ENCODE peak calls at places on chromosomes 2 and 18, in six cellular contexts. One of them, this sample, is unnamed.

GRCh38 chr2:40330086-40330485 is 121.8 kb downstream of the SLC8A1 start:
- DNase-seq in IMR-90: no peak
- DNase-seq in mammary epithelial cell: no peak
- DNase-seq in A549: no peak
- DNase-seq in astrocyte: no peak
- DNase-seq in GM12865: no peak
- DNase-seq in this sample: no peak

GRCh38 chr2:63983986-63984605 is 35.1 kb downstream of the VPS54 start:
- DNase-seq in IMR-90: peak
- DNase-seq in mammary epithelial cell: peak
- DNase-seq in A549: no peak
- DNase-seq in astrocyte: peak
- DNase-seq in GM12865: no peak
- DNase-seq in this sample: no peak

GRCh38 chr18:23208600-23208999 is 73.3 kb downstream of the CABLES1 start:
- DNase-seq in IMR-90: no peak
- DNase-seq in mammary epithelial cell: no peak
- DNase-seq in A549: no peak
- DNase-seq in astrocyte: no peak
- DNase-seq in GM12865: no peak
- DNase-seq in this sample: no peak

GRCh38 chr2:221189431-221189830 is 382.7 kb downstream of the EPHA4 start:
- DNase-seq in IMR-90: no peak
- DNase-seq in mammary epithelial cell: no peak
- DNase-seq in A549: no peak
- DNase-seq in astrocyte: no peak
- DNase-seq in GM12865: no peak
- DNase-seq in this sample: no peak

GRCh38 chr2:114968748-114969400 is 526.4 kb downstream of the DPP10 start:
- DNase-seq in IMR-90: no peak
- DNase-seq in mammary epithelial cell: no peak
- DNase-seq in A549: no peak
- DNase-seq in astrocyte: no peak
- DNase-seq in GM12865: no peak
- DNase-seq in this sample: no peak

GRCh38 chr2:85254540-85255261 is 73.1 kb downstream of the TGOLN2 start:
- DNase-seq in IMR-90: no peak
- DNase-seq in mammary epithelial cell: no peak
- DNase-seq in A549: no peak
- DNase-seq in astrocyte: no peak
- DNase-seq in GM12865: no peak
- DNase-seq in this sample: no peak

GRCh38 chr2:10352361-10352760 is 49.7 kb downstream of the HPCAL1 start:
- DNase-seq in IMR-90: no peak
- DNase-seq in mammary epithelial cell: no peak
- DNase-seq in A549: no peak
- DNase-seq in astrocyte: no peak
- DNase-seq in GM12865: no peak
- DNase-seq in this sample: no peak

GRCh38 chr2:201907128-201907886 is 101.0 kb downstream of the CDK15 start:
- DNase-seq in IMR-90: peak
- DNase-seq in mammary epithelial cell: no peak
- DNase-seq in A549: no peak
- DNase-seq in astrocyte: peak
- DNase-seq in GM12865: no peak
- DNase-seq in this sample: peak

GRCh38 chr2:6973895-6974545 is 56.8 kb downstream of the RNF144A start:
- DNase-seq in IMR-90: no peak
- DNase-seq in mammary epithelial cell: peak
- DNase-seq in A549: no peak
- DNase-seq in astrocyte: peak
- DNase-seq in GM12865: no peak
- DNase-seq in this sample: peak

GRCh38 chr2:97716695-97717617 is 3.6 kb downstream of the ZAP70 start:
- DNase-seq in IMR-90: no peak
- DNase-seq in mammary epithelial cell: no peak
- DNase-seq in A549: no peak
- DNase-seq in astrocyte: no peak
- DNase-seq in GM12865: no peak
- DNase-seq in this sample: no peak

GRCh38 chr2:172484253-172484652 is 56.9 kb downstream of the ITGA6 start:
- DNase-seq in IMR-90: peak
- DNase-seq in mammary epithelial cell: no peak
- DNase-seq in A549: no peak
- DNase-seq in astrocyte: peak
- DNase-seq in GM12865: peak
- DNase-seq in this sample: peak

GRCh38 chr18:34880882-34881852 is 160.0 kb upstream of the MAPRE2 start:
- DNase-seq in IMR-90: peak
- DNase-seq in mammary epithelial cell: no peak
- DNase-seq in A549: no peak
- DNase-seq in astrocyte: no peak
- DNase-seq in GM12865: no peak
- DNase-seq in this sample: peak

GRCh38 chr2:235129856-235130255 is 178.0 kb downstream of the SH3BP4 start:
- DNase-seq in IMR-90: peak
- DNase-seq in mammary epithelial cell: no peak
- DNase-seq in A549: no peak
- DNase-seq in astrocyte: peak
- DNase-seq in GM12865: no peak
- DNase-seq in this sample: peak
- TF ChIP-seq CTCF in IMR-90: no peak
- TF ChIP-seq CTCF in mammary epithelial cell: no peak
- TF ChIP-seq CTCF in A549: no peak
- TF ChIP-seq CTCF in astrocyte: no peak
- TF ChIP-seq CTCF in GM12865: no peak
- TF ChIP-seq CTCF in this sample: no peak

DNA sequence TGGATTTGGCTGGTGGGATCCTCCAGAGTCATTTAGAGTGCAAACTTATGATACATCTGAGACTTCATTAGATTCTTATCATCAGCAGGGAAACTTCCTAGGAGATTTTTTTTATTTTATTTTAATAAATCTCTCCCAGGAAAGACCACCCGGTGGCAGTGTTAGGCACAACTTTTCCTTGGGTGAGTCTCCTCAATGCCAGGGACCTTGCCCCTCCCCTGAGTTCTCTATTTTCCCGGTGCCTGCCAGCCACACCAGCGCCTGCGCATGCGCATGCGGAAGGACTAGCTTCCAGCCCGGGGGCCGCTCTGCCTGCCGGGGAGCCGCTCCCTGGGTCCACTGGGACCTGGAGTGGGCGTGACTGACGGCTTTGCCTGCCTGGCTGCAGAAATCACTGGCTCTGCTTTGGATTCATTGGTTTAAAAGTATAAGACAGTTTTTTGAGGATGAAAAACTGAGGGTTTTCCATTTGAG is 86.6 kb downstream of the TMEM182 start:
- DNase-seq in IMR-90: peak
- DNase-seq in mammary epithelial cell: peak
- DNase-seq in A549: peak
- DNase-seq in astrocyte: peak
- DNase-seq in GM12865: peak
- DNase-seq in this sample: peak
- H3K4me3 ChIP-seq in IMR-90: no peak
- H3K4me3 ChIP-seq in mammary epithelial cell: peak
- H3K4me3 ChIP-seq in A549: peak
- H3K4me3 ChIP-seq in astrocyte: peak
- H3K4me3 ChIP-seq in GM12865: no peak
- H3K4me3 ChIP-seq in this sample: no peak

DNA sequence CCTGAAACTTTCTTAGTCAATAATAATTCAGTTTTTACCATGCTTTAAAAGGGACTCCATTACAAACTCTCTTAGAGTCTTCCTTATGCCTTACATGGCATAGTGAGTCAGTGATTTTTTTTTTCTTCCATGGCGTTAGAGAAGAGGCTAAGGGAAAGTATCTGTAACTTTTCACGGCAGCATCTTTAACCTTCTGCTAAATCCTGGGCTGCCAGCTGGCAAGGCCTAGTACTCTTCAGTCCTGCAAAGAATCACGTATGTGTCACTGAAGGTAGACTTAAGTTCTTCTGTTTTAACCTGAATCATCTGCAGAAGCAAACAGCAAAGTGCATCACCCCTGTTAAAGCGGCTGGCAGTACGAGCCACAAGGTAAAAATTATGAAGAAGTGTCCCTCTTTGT is 286.3 kb upstream of the FN1 start:
- DNase-seq in IMR-90: peak
- DNase-seq in mammary epithelial cell: no peak
- DNase-seq in A549: no peak
- DNase-seq in astrocyte: peak
- DNase-seq in GM12865: no peak
- DNase-seq in this sample: peak
- TF ChIP-seq CTCF in IMR-90: no peak
- TF ChIP-seq CTCF in mammary epithelial cell: no peak
- TF ChIP-seq CTCF in A549: no peak
- TF ChIP-seq CTCF in astrocyte: no peak
- TF ChIP-seq CTCF in GM12865: no peak
- TF ChIP-seq CTCF in this sample: no peak

GRCh38 chr18:26700201-26700600 is 151.8 kb upstream of the KCTD1 start:
- DNase-seq in IMR-90: no peak
- DNase-seq in mammary epithelial cell: no peak
- DNase-seq in A549: no peak
- DNase-seq in astrocyte: no peak
- DNase-seq in GM12865: peak
- DNase-seq in this sample: no peak

GRCh38 chr18:26700728-26701127 is 152.4 kb upstream of the KCTD1 start:
- DNase-seq in IMR-90: no peak
- DNase-seq in mammary epithelial cell: no peak
- DNase-seq in A549: no peak
- DNase-seq in astrocyte: peak
- DNase-seq in GM12865: no peak
- DNase-seq in this sample: no peak

GRCh38 chr18:26706796-26707406 is 158.5 kb upstream of the KCTD1 start:
- DNase-seq in IMR-90: no peak
- DNase-seq in mammary epithelial cell: no peak
- DNase-seq in A549: no peak
- DNase-seq in astrocyte: no peak
- DNase-seq in GM12865: no peak
- DNase-seq in this sample: no peak

GRCh38 chr18:26702023-26702422 is 153.7 kb upstream of the KCTD1 start:
- DNase-seq in IMR-90: no peak
- DNase-seq in mammary epithelial cell: no peak
- DNase-seq in A549: no peak
- DNase-seq in astrocyte: no peak
- DNase-seq in GM12865: peak
- DNase-seq in this sample: no peak

DNA sequence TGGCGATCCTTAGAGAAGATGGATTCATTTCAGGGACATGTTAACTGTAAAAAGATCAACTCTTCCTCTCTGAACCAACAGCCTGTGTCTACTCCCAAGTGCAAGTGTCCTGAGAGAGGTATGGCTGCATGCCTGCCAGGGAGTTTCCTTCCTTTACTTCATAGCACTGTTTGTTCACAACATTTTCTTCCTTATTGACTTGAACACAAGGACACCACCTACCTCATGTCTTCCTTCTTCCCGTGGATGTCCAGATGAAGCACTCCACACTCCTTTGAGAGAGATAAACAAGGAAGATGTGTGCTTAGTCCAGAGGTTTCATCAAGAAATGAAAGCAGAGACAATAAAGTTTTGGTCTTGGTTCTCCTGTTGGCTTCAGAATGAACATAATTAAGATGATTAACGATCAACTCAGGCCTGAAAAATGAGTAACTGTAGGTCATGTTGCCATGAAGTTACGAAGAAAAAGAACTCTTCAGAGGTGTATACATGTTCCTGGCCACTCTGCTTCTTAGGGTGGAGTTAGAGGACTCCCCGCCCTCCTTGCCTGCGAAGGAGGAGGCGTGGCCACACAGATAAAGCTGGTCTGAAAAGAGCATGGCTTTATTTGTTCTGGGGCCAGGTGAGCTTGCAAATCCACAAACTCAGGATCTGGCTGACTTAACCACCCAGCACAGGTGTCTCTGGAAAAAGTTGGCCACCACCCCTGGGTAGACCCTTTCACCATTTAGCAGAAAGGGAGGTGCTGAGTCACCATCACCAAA is 155.0 kb upstream of the KCTD1 start:
- DNase-seq in IMR-90: no peak
- DNase-seq in mammary epithelial cell: no peak
- DNase-seq in A549: no peak
- DNase-seq in astrocyte: no peak
- DNase-seq in GM12865: peak
- DNase-seq in this sample: no peak
- H3K4me3 ChIP-seq in IMR-90: no peak
- H3K4me3 ChIP-seq in mammary epithelial cell: no peak
- H3K4me3 ChIP-seq in A549: no peak
- H3K4me3 ChIP-seq in astrocyte: no peak
- H3K4me3 ChIP-seq in GM12865: no peak
- H3K4me3 ChIP-seq in this sample: no peak

DNA sequence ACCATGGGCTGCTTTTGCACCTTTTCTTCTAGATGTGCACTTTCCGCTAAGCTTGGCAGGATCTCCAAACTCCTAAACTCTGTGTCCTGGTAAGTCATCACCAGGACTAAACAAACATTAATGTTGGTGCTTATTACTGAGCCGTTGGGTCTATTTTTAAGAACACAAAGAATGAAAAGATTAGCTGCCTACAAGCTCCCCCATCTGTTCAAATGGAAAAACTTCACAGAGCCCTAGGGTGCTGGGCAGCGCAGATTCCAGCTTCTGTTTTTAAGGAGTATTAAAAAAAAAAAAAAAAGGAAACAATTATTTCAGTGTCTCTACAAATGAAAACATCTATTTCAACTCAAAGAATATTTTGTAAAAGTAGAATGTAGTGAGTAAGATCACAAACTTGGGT is 97.8 kb upstream of the AQP4 start:
- DNase-seq in IMR-90: no peak
- DNase-seq in mammary epithelial cell: peak
- DNase-seq in A549: no peak
- DNase-seq in astrocyte: no peak
- DNase-seq in GM12865: no peak
- DNase-seq in this sample: no peak
- TF ChIP-seq CTCF in IMR-90: no peak
- TF ChIP-seq CTCF in mammary epithelial cell: no peak
- TF ChIP-seq CTCF in A549: peak
- TF ChIP-seq CTCF in astrocyte: peak
- TF ChIP-seq CTCF in GM12865: no peak
- TF ChIP-seq CTCF in this sample: no peak

GRCh38 chr18:48678237-48679115 is 139.6 kb downstream of the CTIF start:
- DNase-seq in IMR-90: no peak
- DNase-seq in mammary epithelial cell: no peak
- DNase-seq in A549: no peak
- DNase-seq in astrocyte: no peak
- DNase-seq in GM12865: no peak
- DNase-seq in this sample: no peak
- H3K4me3 ChIP-seq in IMR-90: no peak
- H3K4me3 ChIP-seq in mammary epithelial cell: no peak
- H3K4me3 ChIP-seq in A549: no peak
- H3K4me3 ChIP-seq in astrocyte: no peak
- H3K4me3 ChIP-seq in GM12865: no peak
- H3K4me3 ChIP-seq in this sample: no peak